ENCODE peak calls at places on chromosomes 13 and 19, in six cellular contexts. H, Z, F, Q, I and M are unnamed samples.

GRCh38 chr13:43848250-43848649 is 31.3 kb downstream of the CCDC122 start:
- DNase-seq in H (no peak), Z (no peak), F (peak), Q (no peak), I (no peak), M (no peak)

GRCh38 chr13:57424379-57424778 is 207.2 kb upstream of the PCDH17 start:
- DNase-seq in H (no peak), Z (no peak), F (no peak), Q (no peak), I (no peak), M (no peak)

GRCh38 chr13:33235564-33235963 is 50.0 kb downstream of the STARD13 start:
- DNase-seq in H (no peak), Z (no peak), F (no peak), Q (no peak), I (no peak), M (no peak)

GRCh38 chr19:24140099-24140498 is 53.1 kb downstream of the ZNF254 start:
- DNase-seq in H (no peak), Z (no peak), F (peak), Q (no peak), I (no peak), M (no peak)

GRCh38 chr13:93318538-93318937 is 91.9 kb downstream of the GPC6 start:
- DNase-seq in H (no peak), Z (no peak), F (peak), Q (no peak), I (no peak), M (no peak)

GRCh38 chr19:14530505-14530904 is 1.1 kb downstream of the TECR start:
- DNase-seq in H (no peak), Z (no peak), F (no peak), Q (no peak), I (no peak), M (no peak)

GRCh38 chr19:44356383-44357111 is at the start of gene ZNF112:
- DNase-seq in H (peak), Z (peak), F (peak), Q (peak), I (peak), M (peak)

GRCh38 chr19:51020988-51021651 is 1.6 kb upstream of the KLK10 start:
- DNase-seq in H (no peak), Z (peak), F (peak), Q (no peak), I (no peak), M (no peak)

GRCh38 chr13:46136688-46137087 is 31.9 kb upstream of the CPB2 start:
- DNase-seq in H (no peak), Z (no peak), F (no peak), Q (no peak), I (no peak), M (no peak)
- TF ChIP-seq CTCF in H (no peak), Z (no peak), F (no peak), Q (no peak), I (no peak), M (no peak)

DNA sequence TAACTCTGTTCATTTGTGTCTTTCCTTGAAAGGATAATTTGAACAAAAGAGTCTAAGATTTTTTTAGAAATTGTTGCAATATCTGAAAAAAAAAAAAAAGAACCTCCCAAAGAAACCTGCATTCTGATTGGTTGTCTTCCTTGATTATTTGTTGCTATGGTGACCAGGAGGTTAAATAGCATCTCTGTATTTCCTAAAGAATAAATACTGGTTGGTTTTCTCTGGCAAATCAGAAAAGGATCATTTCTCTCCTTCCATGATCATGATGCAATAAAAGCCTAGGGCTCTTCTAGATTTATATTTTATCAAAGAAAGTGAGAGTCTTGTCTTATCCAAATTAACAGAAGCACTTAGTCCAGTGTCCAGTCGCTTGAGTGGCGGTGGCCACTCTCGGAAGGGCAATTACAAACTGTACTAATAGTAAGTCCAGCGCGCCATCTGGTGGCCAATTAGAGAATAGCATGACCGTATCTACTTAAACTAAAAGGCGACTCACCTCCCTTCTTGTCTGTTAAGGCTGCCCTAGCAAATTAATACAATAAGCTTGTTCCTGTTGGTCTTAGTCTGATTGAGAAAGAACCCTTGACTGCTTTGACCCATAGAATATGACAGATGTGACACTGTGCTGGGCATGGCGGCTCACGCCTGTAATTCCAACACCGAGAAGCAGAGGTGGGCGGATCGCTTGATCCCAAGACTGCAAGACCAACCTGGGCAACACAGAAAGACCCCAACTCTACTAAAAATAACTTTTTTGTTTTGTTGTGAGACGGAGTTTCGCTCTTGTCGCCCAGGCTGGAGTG is 47.0 kb upstream of the PNMA8B start:
- DNase-seq in H (peak), Z (peak), F (peak), Q (peak), I (peak), M (peak)
- TF ChIP-seq CTCF in H (peak), Z (peak), F (peak), Q (peak), I (peak), M (peak)

GRCh38 chr19:46825731-46826055 is 25.0 kb downstream of the AP2S1 start:
- DNase-seq in H (no peak), Z (no peak), F (no peak), Q (no peak), I (no peak), M (no peak)

GRCh38 chr19:46828484-46828883 is 22.2 kb downstream of the AP2S1 start:
- DNase-seq in H (no peak), Z (no peak), F (peak), Q (no peak), I (no peak), M (no peak)

GRCh38 chr19:46823049-46823448 is 27.6 kb downstream of the AP2S1 start:
- DNase-seq in H (no peak), Z (peak), F (no peak), Q (no peak), I (peak), M (no peak)

GRCh38 chr19:46821512-46822359 is 28.9 kb downstream of the AP2S1 start:
- DNase-seq in H (peak), Z (peak), F (no peak), Q (no peak), I (peak), M (no peak)

DNA sequence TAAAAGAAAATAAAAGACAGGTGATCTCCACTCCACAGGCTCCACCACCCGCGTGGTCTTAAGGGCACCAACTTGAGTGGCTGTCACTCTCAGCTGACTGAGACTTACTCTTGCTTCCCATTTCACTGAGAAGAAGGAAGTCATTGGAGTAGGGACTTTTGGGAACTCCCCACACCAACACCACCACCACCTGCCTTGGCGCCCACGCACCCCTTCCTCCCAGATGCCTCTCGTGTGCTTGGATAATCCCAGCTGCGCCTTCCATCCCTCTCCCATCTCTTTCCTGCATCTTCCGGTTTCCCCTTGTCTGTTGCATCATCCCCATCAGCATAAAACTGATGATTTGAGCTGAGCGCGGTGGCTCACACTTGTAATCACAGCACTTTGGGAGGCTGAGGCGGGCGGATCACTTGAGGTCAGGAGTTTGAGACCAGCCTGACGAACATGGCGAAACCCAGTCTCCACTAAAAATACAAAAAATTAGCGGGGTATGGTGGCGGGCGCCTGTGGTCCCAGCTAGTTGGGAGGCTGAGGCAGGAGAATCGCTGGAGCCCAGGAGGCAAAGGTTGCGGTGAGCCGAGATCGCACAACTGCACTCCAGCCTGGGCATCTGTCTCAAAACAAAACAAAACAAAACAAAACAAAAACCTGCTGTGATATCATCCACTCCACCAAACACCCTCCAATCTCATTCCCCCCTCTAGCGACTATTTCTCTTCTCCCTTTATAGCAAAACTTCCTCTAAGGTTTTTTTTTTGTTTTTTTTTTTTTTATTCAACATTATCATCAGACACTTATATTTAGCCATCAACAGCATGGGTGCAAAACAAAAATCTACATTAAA is 25.5 kb downstream of the AP2S1 start:
- DNase-seq in H (peak), Z (no peak), F (no peak), Q (no peak), I (no peak), M (no peak)
- TF ChIP-seq CTCF in H (peak), Z (no peak), F (peak), Q (no peak), I (no peak), M (no peak)

GRCh38 chr19:55080915-55081772 is 5.5 kb downstream of the EPS8L1 start:
- DNase-seq in H (peak), Z (peak), F (peak), Q (peak), I (peak), M (peak)
- TF ChIP-seq CTCF in H (no peak), Z (no peak), F (no peak), Q (no peak), I (no peak), M (no peak)